ENCODE peak calls at places on chromosomes 4 and X, in seven cellular contexts. Y is lower lobe of right lung, Q is heart right ventricle, G is aorta, X is Panc1, O is upper lobe of right lung, J is RWPE2. Z is an unnamed sample.

GRCh38 chr4:164768516-164768915 is 14.6 kb downstream of the SMIM31 start:
- ATAC-seq in Y (no peak), Q (no peak), G (no peak), X (no peak), O (no peak), J (peak; percentile 29), Z (no peak)

GRCh38 chrX:38233891-38234807 is 13.5 kb upstream of the SRPX start:
- ATAC-seq in Y (peak; percentile 39), Q (peak; percentile 77), G (peak; percentile 73), X (no peak), O (peak; percentile 56), J (peak; percentile 45), Z (peak; percentile 81)

GRCh38 chr4:70544279-70544870 is 26.0 kb downstream of the AMTN start:
- ATAC-seq in Y (no peak), Q (no peak), G (no peak), X (no peak), O (no peak), J (peak; percentile 65), Z (no peak)

GRCh38 chrX:131477498-131477897 is 66.4 kb upstream of the OR13H1 start:
- ATAC-seq in Y (no peak), Q (no peak), G (no peak), X (no peak), O (no peak), J (no peak), Z (no peak)

GRCh38 chr4:61575796-61576195 is 375.7 kb downstream of the ADGRL3 start:
- ATAC-seq in Y (no peak), Q (no peak), G (no peak), X (no peak), O (no peak), J (no peak), Z (no peak)

GRCh38 chr4:76802546-76803021 is 95.4 kb downstream of the SOWAHB start:
- ATAC-seq in Y (no peak), Q (peak; percentile 41), G (no peak), X (no peak), O (no peak), J (no peak), Z (no peak)

GRCh38 chrX:66602381-66602938 is 36.4 kb downstream of the EDA2R start:
- ATAC-seq in Y (no peak), Q (no peak), G (no peak), X (no peak), O (no peak), J (no peak), Z (no peak)

GRCh38 chr4:43132010-43132582 is 239.6 kb downstream of the GRXCR1 start:
- ATAC-seq in Y (no peak), Q (no peak), G (peak; percentile 68), X (no peak), O (peak; percentile 58), J (peak; percentile 68), Z (no peak)

GRCh38 chr4:73139245-73139644 is 69.7 kb upstream of the COX18 start:
- ATAC-seq in Y (no peak), Q (no peak), G (no peak), X (no peak), O (no peak), J (no peak), Z (no peak)

GRCh38 chr4:126956192-126956897 is 676.4 kb upstream of the INTU start:
- ATAC-seq in Y (no peak), Q (no peak), G (peak; percentile 24), X (no peak), O (peak; percentile 37), J (no peak), Z (no peak)

GRCh38 chrX:30635630-30636029 is 17.6 kb upstream of the GK start:
- ATAC-seq in Y (no peak), Q (no peak), G (no peak), X (no peak), O (peak; percentile 41), J (no peak), Z (no peak)

GRCh38 chrX:135437867-135438733 is 16.4 kb downstream of the SMIM10L2A start:
- ATAC-seq in Y (no peak), Q (no peak), G (no peak), X (peak; percentile 85), O (no peak), J (no peak), Z (no peak)

GRCh38 chr4:53786632-53787031 is 195.3 kb upstream of the LNX1 start:
- ATAC-seq in Y (peak; percentile 66), Q (no peak), G (no peak), X (no peak), O (peak; percentile 51), J (no peak), Z (peak; percentile 74)

GRCh38 chr4:142406917-142407501 is 439.1 kb downstream of the INPP4B start:
- ATAC-seq in Y (no peak), Q (no peak), G (no peak), X (no peak), O (no peak), J (no peak), Z (no peak)

GRCh38 chrX:1178580-1179057 is 33.8 kb downstream of the CRLF2 start:
- ATAC-seq in Y (no peak), Q (no peak), G (no peak), X (peak; percentile 60), O (no peak), J (peak; percentile 98), Z (no peak)

GRCh38 chr4:145804134-145804533 is 124.2 kb downstream of the C4orf51 start:
- ATAC-seq in Y (peak; percentile 59), Q (peak; percentile 50), G (peak; percentile 87), X (no peak), O (peak; percentile 76), J (peak; percentile 74), Z (peak; percentile 87)

GRCh38 chr4:1910643-1911042 is 39.5 kb downstream of the NSD2 start:
- ATAC-seq in Y (no peak), Q (peak; percentile 49), G (no peak), X (peak; percentile 84), O (peak; percentile 53), J (no peak), Z (no peak)

GRCh38 chrX:39550795-39551361 is 546.9 kb downstream of the BCOR start:
- ATAC-seq in Y (no peak), Q (no peak), G (no peak), X (no peak), O (no peak), J (no peak), Z (no peak)

GRCh38 chr4:185263419-185263818 is 54.0 kb downstream of the SNX25 start:
- ATAC-seq in Y (no peak), Q (no peak), G (no peak), X (no peak), O (no peak), J (no peak), Z (no peak)

GRCh38 chrX:118459494-118459893 is 36.1 kb upstream of the DOCK11 start:
- ATAC-seq in Y (no peak), Q (no peak), G (no peak), X (peak; percentile 83), O (peak; percentile 64), J (peak; percentile 72), Z (peak; percentile 31)

GRCh38 chr4:86117781-86118302 is 242.0 kb downstream of the MAPK10 start:
- ATAC-seq in Y (no peak), Q (no peak), G (peak; percentile 52), X (no peak), O (no peak), J (peak; percentile 67), Z (no peak)

GRCh38 chr4:104128850-104129213 is 365.9 kb downstream of the CXXC4 start:
- ATAC-seq in Y (peak; percentile 52), Q (no peak), G (no peak), X (no peak), O (peak; percentile 67), J (no peak), Z (no peak)

GRCh38 chr4:177441061-177441802 is 1.0 kb downstream of the AGA start:
- ATAC-seq in Y (peak; percentile 45), Q (no peak), G (no peak), X (no peak), O (peak; percentile 42), J (no peak), Z (no peak)

GRCh38 chrX:107507093-107507743 is 57.8 kb downstream of the FRMPD3 start:
- ATAC-seq in Y (no peak), Q (no peak), G (no peak), X (no peak), O (no peak), J (no peak), Z (no peak)

GRCh38 chrX:107505223-107505622 is 55.8 kb downstream of the FRMPD3 start:
- ATAC-seq in Y (no peak), Q (no peak), G (no peak), X (no peak), O (no peak), J (no peak), Z (no peak)

GRCh38 chrX:107508925-107509324 is 59.5 kb downstream of the FRMPD3 start:
- ATAC-seq in Y (no peak), Q (no peak), G (no peak), X (no peak), O (no peak), J (no peak), Z (no peak)

GRCh38 chrX:107506596-107507031 is 57.2 kb downstream of the FRMPD3 start:
- ATAC-seq in Y (no peak), Q (no peak), G (no peak), X (peak; percentile 73), O (no peak), J (peak; percentile 19), Z (no peak)

DNA sequence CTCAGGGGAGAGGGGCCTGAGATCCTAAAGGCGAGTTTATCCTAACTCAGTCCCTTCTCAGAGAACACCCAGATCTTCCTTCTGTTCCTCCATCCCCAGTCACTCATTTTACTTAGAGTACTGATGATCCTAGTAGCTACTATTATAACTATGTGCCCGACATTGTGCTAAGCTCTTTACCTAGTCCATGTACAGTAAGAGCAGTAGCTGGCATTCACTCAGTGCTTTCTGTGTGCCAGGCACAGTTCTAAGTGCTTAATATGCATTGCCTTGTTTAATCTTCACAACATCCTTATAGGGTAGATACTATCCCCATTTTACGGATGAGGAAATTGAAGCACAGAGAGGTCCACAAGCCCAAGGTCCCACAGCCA is 58.3 kb downstream of the FRMPD3 start:
- ATAC-seq in Y (no peak), Q (no peak), G (no peak), X (no peak), O (no peak), J (no peak), Z (no peak)
- H3K4me3 ChIP-seq in Y (no peak overlapping the region), Q (no peak overlapping the region), G (no peak overlapping the region), X (no peak overlapping the region), O (no peak overlapping the region), J (no peak overlapping the region), Z (no peak overlapping the region)

DNA sequence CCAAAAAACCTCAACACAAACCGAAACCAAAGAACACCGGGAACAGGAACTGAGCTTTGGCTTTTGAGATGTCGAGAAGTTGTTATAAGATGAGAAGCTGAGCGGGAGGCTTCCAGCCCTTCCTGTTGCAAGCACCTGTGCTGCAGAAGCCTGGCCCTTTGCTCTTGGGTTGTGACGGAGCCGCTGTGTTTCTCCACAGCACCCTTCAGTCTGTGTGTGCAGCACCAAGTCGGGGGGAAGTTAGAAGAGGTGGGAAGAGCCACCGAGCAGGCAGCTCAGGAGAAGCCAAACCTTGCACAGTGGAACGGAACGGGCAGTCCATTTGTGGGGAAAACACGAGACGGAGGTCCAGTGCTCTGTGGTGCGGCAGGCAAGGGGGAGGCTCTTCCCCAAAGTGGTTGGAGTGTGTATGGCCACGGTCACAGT is 123.5 kb downstream of the STOX2 start:
- ATAC-seq in Y (peak; percentile 62), Q (no peak), G (no peak), X (peak; percentile 70), O (peak; percentile 78), J (no peak), Z (peak; percentile 36)
- H3K4me3 ChIP-seq in Y (peak overlapping the region; percentile 49), Q (peak overlapping the region; percentile 37), G (no peak overlapping the region), X (peak overlapping the region; percentile 31), O (peak overlapping the region; percentile 50), J (no peak overlapping the region), Z (peak overlapping the region; percentile 47)

GRCh38 chrX:153644356-153645125 is 2.5 kb upstream of the DUSP9 start:
- ATAC-seq in Y (no peak), Q (no peak), G (no peak), X (peak; percentile 47), O (no peak), J (no peak), Z (no peak)
- H3K4me3 ChIP-seq in Y (no peak overlapping the region), Q (no peak overlapping the region), G (no peak overlapping the region), X (no peak overlapping the region), O (no peak overlapping the region), J (no peak overlapping the region), Z (no peak overlapping the region)

GRCh38 chr4:139278450-139278849 is 1.6 kb downstream of the MGARP start:
- ATAC-seq in Y (no peak), Q (no peak), G (no peak), X (no peak), O (no peak), J (no peak), Z (no peak)
- H3K4me3 ChIP-seq in Y (no peak overlapping the region), Q (peak overlapping the region; percentile 56), G (no peak overlapping the region), X (no peak overlapping the region), O (no peak overlapping the region), J (no peak overlapping the region), Z (peak overlapping the region; percentile 51)